ENCODE peak calls at places on chromosome 21, in nine cellular contexts. J, S, G, W, B, Q, P, F and C are unnamed samples. For H3K4me1, the result is how much of the 10 kb centered on the place peaks cover.

GRCh38 chr21:36891123-36891522 is 75.3 kb downstream of the HLCS start:
- DNase-seq in B (no peak), G (no peak), F (no peak), P (no peak), Q (no peak), S (no peak), J (no peak), W (no peak), C (no peak)

GRCh38 chr21:10272216-10272615 is 249.2 kb upstream of the TPTE start:
- DNase-seq in B (no peak), Q (no peak), J (no peak), S (no peak), G (no peak), W (peak), F (peak), P (no peak), C (no peak)

GRCh38 chr21:44082648-44083436 is 24.4 kb upstream of the PWP2 start:
- DNase-seq in G (no peak), F (no peak), B (peak), W (no peak), S (no peak), J (peak), P (no peak), Q (peak), C (peak)

GRCh38 chr21:17828223-17828622 is 9.1 kb upstream of the C21orf91 start:
- DNase-seq in P (no peak), J (peak), F (peak), Q (no peak), W (peak), G (no peak), S (no peak), B (no peak), C (no peak)

GRCh38 chr21:29334717-29335428 is 36.2 kb downstream of the BACH1 start:
- DNase-seq in W (peak), J (no peak), S (no peak), Q (no peak), G (no peak), F (peak), P (no peak), B (no peak), C (no peak)

GRCh38 chr21:15682182-15682895 is 47.4 kb upstream of the USP25 start:
- DNase-seq in W (peak), F (peak), J (peak), Q (no peak), G (no peak), P (no peak), B (no peak), S (no peak), C (peak)

GRCh38 chr21:44360174-44360573 is 6.8 kb downstream of the TRPM2 start:
- DNase-seq in J (no peak), B (no peak), F (peak), Q (no peak), G (no peak), S (no peak), W (no peak), P (no peak), C (peak)

GRCh38 chr21:38337793-38338192 is 81.0 kb downstream of the KCNJ15 start:
- DNase-seq in G (no peak), B (peak), J (no peak), Q (no peak), F (no peak), S (no peak), W (no peak), P (no peak), C (peak)

GRCh38 chr21:37206531-37206930 is 60.6 kb downstream of the VPS26C start:
- DNase-seq in J (peak), B (no peak), F (no peak), G (no peak), Q (no peak), P (no peak), S (no peak), W (no peak), C (no peak)

GRCh38 chr21:43748622-43749021 is 27.5 kb downstream of the CSTB start:
- DNase-seq in W (no peak), B (no peak), G (no peak), P (no peak), Q (no peak), J (no peak), F (no peak), S (no peak), C (no peak)

GRCh38 chr21:43766734-43767497 is 9.2 kb downstream of the CSTB start:
- DNase-seq in Q (no peak), B (no peak), F (no peak), S (no peak), J (no peak), W (peak), P (no peak), G (no peak), C (no peak)

GRCh38 chr21:29148535-29148934 is 18.1 kb downstream of the MAP3K7CL start:
- DNase-seq in G (no peak), F (peak), B (no peak), W (no peak), Q (no peak), S (no peak), P (no peak), J (peak), C (peak)

GRCh38 chr21:39115659-39116235 is 67.5 kb downstream of the PSMG1 start:
- DNase-seq in J (no peak), Q (no peak), W (no peak), P (peak), G (no peak), F (peak), B (no peak), S (peak), C (no peak)

GRCh38 chr21:44930543-44930981 is 9.3 kb upstream of the SLX9 start:
- DNase-seq in J (no peak), W (peak), G (no peak), F (peak), P (no peak), Q (no peak), B (no peak), S (no peak), C (peak)

GRCh38 chr21:36381841-36382589 is 3.2 kb upstream of the CHAF1B start:
- DNase-seq in W (no peak), Q (no peak), P (no peak), J (no peak), G (no peak), B (no peak), F (peak), S (no peak), C (no peak)

GRCh38 chr21:15797577-15798363 is 68.0 kb downstream of the USP25 start:
- DNase-seq in G (peak), J (no peak), S (no peak), P (peak), F (no peak), B (no peak), W (peak), Q (no peak), C (no peak)

GRCh38 chr21:37001446-37001845 is 5.1 kb upstream of the RIPPLY3 start:
- DNase-seq in P (no peak), B (no peak), W (no peak), J (no peak), G (no peak), F (peak), Q (no peak), S (no peak), C (no peak)

GRCh38 chr21:28541371-28542112 is 451.1 kb downstream of the LTN1 start:
- DNase-seq in F (no peak), P (no peak), J (no peak), B (no peak), G (no peak), Q (no peak), W (no peak), S (no peak), C (no peak)

GRCh38 chr21:37551406-37552355 is 185.1 kb downstream of the DYRK1A start:
- DNase-seq in J (no peak), Q (no peak), P (no peak), F (peak), W (peak), G (no peak), B (no peak), S (no peak), C (peak)

GRCh38 chr21:44999972-45000636 is 60.3 kb downstream of the SLX9 start:
- DNase-seq in B (no peak), W (no peak), J (peak), S (no peak), Q (no peak), P (no peak), G (no peak), F (no peak), C (no peak)

GRCh38 chr21:39472211-39472610 is 20.4 kb downstream of the SH3BGR start:
- DNase-seq in S (no peak), B (no peak), F (no peak), W (no peak), P (no peak), G (peak), Q (no peak), J (no peak), C (no peak)

GRCh38 chr21:33844104-33844889 is 71.3 kb downstream of the ATP5PO start:
- DNase-seq in P (no peak), W (peak), Q (no peak), B (no peak), J (no peak), S (no peak), G (no peak), F (peak), C (no peak)

GRCh38 chr21:33847586-33848251 is 67.9 kb downstream of the ATP5PO start:
- DNase-seq in F (no peak), Q (no peak), P (no peak), W (no peak), S (no peak), J (no peak), G (no peak), B (no peak), C (no peak)

GRCh38 chr21:33844890-33845205 is 70.8 kb downstream of the ATP5PO start:
- DNase-seq in B (no peak), J (no peak), G (no peak), F (no peak), P (no peak), Q (no peak), S (no peak), W (no peak), C (no peak)

GRCh38 chr21:33848252-33848953 is 67.2 kb downstream of the ATP5PO start:
- DNase-seq in G (no peak), F (no peak), S (no peak), B (peak), Q (peak), P (no peak), W (no peak), J (peak), C (no peak)

DNA sequence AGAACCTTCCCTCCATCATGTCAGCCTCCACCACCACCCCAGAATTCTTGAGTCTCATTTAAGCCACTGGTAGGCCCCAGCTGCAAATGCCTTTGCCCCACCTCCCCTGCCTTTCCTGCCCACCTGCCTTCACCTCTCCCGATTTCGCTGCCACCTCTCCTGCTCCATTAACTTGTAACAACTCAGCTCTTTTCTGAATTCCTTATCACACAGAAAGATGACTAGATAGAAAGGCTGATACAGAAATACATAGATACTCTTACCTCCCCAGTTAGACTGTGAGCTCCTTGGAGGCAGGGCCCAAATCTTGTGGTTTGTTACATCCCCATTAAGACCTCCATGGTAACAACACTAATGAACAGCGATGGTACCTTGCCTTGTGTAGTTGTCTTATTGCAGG is 69.5 kb downstream of the ATP5PO start:
- DNase-seq in F (no peak), J (no peak), S (no peak), P (no peak), W (no peak), Q (no peak), B (no peak), G (no peak), C (no peak)
- H3K4me1 ChIP-seq in F (under half), J (under half), S (under half), P (under half), W (under half), Q (under half), B (under half), G (under half), C (under half)

DNA sequence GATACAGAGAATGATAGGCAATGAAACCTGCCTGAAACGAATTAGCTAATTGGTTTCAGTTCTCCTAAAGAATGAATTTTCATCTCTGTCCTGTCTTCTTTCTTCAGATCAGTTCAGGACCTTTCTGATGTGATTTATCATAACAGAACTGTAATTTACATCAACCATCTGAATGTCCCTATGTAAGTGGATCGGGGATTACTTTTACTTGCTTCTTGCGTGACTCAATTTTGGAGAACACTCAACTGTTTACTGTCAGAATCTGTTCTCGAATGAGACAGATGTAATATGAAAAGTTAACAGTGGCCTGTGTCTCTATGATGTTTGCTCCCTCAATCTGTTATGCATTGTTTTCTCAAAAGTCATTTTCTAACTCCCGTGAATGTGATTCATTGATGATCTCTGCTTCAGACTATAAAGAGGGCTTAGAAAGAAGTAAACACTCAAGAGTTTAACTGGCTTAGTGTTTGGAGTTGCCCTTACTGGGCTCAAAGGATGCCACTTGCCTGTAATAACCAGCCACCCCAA is 111.0 kb downstream of the GABPA start:
- DNase-seq in W (peak), J (peak), F (peak), Q (no peak), P (no peak), G (no peak), S (no peak), B (no peak), C (no peak)
- H2AFZ ChIP-seq in W (no peak), J (no peak), F (no peak), Q (no peak), P (no peak), G (no peak), S (no peak), B (no peak), C (no peak)

DNA sequence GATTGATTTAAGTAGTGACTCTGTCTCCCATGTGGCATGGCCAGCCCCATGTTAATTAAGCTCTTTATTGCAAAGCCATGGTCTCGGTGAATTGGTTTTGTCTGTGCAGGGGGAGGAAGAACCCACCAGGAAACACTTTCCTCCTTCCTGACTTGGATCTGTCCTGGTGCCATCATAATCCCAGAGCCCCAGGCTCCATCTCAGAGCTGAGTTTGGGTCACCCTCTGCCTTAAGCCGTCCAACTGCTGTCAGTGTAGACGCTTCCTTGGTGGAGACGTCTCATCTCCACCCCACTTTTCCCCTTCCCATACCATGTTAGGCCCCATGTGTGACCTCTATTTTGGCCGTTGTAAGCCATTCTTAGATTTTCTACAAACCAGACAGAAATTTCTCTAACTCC is 36.0 kb upstream of the COL6A2 start:
- DNase-seq in S (no peak), F (no peak), B (no peak), W (no peak), P (no peak), G (no peak), J (no peak), Q (no peak), C (no peak)
- H3K4me1 ChIP-seq in S (under half), F (under half), B (under half), W (under half), P (under half), G (under half), J (under half), Q (under half), C (half or more)

GRCh38 chr21:33127154-33127893 is 57.4 kb downstream of the OLIG1 start:
- DNase-seq in B (no peak), Q (no peak), J (peak), W (peak), F (peak), G (peak), P (peak), S (peak), C (no peak)
- H2AFZ ChIP-seq in B (no peak), Q (no peak), J (peak), W (no peak), F (peak), G (peak), P (peak), S (peak), C (peak)

GRCh38 chr21:35045539-35046222 is 3.4 kb downstream of the RUNX1 start:
- DNase-seq in G (no peak), S (no peak), W (no peak), B (no peak), P (no peak), F (no peak), J (no peak), Q (no peak), C (no peak)
- H3K4me1 ChIP-seq in G (under half), S (under half), W (under half), B (under half), P (under half), F (under half), J (under half), Q (under half), C (half or more)

DNA sequence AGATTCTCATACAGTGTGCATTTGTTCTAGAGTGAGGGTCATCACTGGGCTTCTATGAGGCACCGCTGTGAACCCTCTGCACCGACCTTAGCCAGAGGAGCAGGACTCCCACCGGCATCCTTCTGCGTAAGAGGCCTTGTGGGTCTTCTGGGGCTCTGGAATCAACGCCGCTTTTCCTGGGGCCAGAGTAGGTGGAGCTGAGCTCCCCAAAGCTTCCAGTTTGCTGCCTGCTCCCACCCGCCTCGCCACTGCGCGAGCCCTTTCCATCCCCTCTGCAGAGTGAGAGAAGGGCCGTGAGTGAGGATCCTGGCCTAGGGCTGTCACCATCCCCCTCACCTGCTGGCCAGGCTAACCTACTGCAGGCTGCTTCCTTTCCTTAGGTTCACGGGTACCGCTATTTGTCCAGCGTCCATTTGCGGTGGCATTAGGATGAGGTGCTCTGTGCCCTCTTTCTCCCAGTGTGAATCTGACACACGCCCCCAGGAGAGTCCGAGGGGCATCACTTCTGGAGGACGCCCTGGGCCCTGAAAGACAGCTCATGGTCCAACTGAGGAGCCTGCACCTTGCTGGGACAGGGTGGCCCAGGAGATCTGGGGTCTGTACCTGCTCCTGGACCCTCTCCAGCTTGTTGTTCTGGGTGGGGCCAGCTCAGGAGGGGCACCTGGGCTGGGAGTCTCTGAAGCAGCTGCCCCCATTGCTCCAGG is 36.2 kb downstream of the UMODL1 start:
- DNase-seq in G (peak), F (no peak), Q (no peak), S (peak), W (no peak), B (no peak), J (no peak), P (peak), C (peak)
- H2AFZ ChIP-seq in G (peak), F (no peak), Q (no peak), S (no peak), W (no peak), B (no peak), J (no peak), P (no peak), C (peak)

GRCh38 chr21:34987673-34988072 is 61.4 kb downstream of the RUNX1 start:
- DNase-seq in P (no peak), G (no peak), F (no peak), Q (no peak), B (no peak), J (no peak), W (no peak), S (no peak), C (no peak)

GRCh38 chr21:34988139-34988538 is 61.0 kb downstream of the RUNX1 start:
- DNase-seq in F (no peak), J (no peak), S (no peak), B (no peak), G (no peak), Q (no peak), W (no peak), P (no peak), C (no peak)

GRCh38 chr21:34984356-34984755 is 64.7 kb downstream of the RUNX1 start:
- DNase-seq in S (no peak), P (no peak), W (no peak), G (no peak), J (no peak), Q (no peak), B (no peak), F (no peak), C (no peak)

GRCh38 chr21:34988625-34989024 is 60.5 kb downstream of the RUNX1 start:
- DNase-seq in J (no peak), B (no peak), Q (no peak), F (no peak), G (no peak), W (no peak), P (no peak), S (no peak), C (no peak)

DNA sequence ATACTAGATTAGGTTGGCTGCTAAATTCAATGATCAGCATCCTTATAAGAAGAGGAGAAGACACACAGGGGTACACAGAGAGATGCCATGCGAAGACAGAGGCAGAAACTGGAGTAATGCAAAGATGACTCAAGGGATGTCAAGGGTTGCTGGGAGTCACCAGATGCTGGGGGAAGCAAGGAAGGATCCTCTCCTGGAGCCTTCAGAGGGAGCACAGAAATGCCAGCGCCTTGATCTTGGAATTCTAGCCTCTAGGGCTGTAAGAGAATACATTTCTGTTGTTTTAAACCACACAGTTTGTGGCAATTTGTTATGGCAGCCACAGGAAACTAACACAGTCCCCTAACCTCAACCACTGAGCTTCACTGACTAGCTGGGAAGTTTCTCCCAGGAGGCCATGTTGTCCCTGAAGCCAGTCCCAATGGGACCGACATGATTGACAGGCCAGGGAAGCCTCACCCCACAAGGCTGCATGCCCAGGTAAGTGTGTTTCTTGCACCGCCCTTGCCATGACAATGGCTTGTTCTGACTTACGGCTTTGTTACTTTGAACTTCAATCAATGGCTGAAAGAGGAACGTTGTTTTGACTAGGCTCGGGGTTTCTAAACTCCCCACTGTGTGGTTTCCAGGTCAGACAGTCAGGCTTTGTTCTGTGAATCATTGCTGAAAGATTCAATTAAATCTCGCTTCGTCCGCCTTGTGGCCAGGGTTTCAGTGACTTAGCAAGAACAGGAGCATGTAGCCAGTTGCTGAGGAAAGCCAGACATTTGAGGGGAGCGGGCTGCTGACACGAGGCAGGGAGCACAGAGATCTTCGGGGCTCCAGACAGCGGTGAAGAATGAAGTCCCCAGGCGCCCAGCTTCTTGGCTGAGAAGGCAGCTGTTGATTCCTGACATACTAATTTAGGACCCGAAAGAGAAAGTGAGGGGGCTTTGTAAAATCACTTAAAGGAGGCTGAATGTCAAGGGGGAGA is 62.3 kb downstream of the RUNX1 start:
- DNase-seq in B (no peak), S (no peak), W (peak), P (no peak), F (peak), Q (no peak), G (peak), J (peak), C (peak)
- H3K4me1 ChIP-seq in B (under half), S (under half), W (under half), P (under half), F (under half), Q (under half), G (under half), J (under half), C (half or more)